ENCODE peak calls at places on chromosomes 11 and 22, in ten cellular contexts. N is cardiac septum; A is NCI-H748 treated with DMSO at 0.1 percent for 48 hours; U is B cell; O is mesenteric fat pad; Q is NCI-H1092; X is fibroblast of pulmonary artery; C is sigmoid colon; S is naive thymus-derived CD8-positive, alpha-beta T cell; R is activated T-cell treated with anti-CD3 and anti-CD28 coated beads for 1 hour. B is an unnamed sample.

GRCh38 chr22:21015051-21016006 is at the start of gene P2RX6:
- DNase-seq in N (no peak), A (no peak), U (no peak), O (no peak), Q (no peak), X (no peak), C (no peak), S (peak), R (no peak), B (no peak)

GRCh38 chr11:79236541-79236971 is 204.3 kb downstream of the TENM4 start:
- DNase-seq in N (peak), A (no peak), U (no peak), O (no peak), Q (no peak), X (peak), C (no peak), S (no peak), R (no peak), B (no peak)

GRCh38 chr11:116856423-116856822 is 19.0 kb upstream of the APOA1 start:
- DNase-seq in N (no peak), A (no peak), U (no peak), O (no peak), Q (no peak), X (no peak), C (no peak), S (no peak), R (no peak), B (no peak)

GRCh38 chr11:2885017-2885675 is 429 bp downstream of the CDKN1C start:
- DNase-seq in N (no peak), A (peak), U (no peak), O (no peak), Q (peak), X (peak), C (peak), S (no peak), R (no peak), B (peak)

GRCh38 chr11:36475192-36475591 is 34.9 kb downstream of the TRAF6 start:
- DNase-seq in N (no peak), A (no peak), U (no peak), O (no peak), Q (no peak), X (peak), C (no peak), S (no peak), R (no peak), B (no peak)

GRCh38 chr11:79007811-79008294 is 433.0 kb downstream of the TENM4 start:
- DNase-seq in N (no peak), A (no peak), U (no peak), O (no peak), Q (no peak), X (no peak), C (no peak), S (no peak), R (no peak), B (no peak)

GRCh38 chr22:24134090-24134846 is 47.0 kb upstream of the SUSD2 start:
- DNase-seq in N (no peak), A (no peak), U (peak), O (no peak), Q (no peak), X (no peak), C (no peak), S (peak), R (peak), B (peak)

GRCh38 chr11:125874556-125875124 is 12.8 kb upstream of the HYLS1 start:
- DNase-seq in N (no peak), A (peak), U (peak), O (no peak), Q (peak), X (peak), C (peak), S (peak), R (peak), B (no peak)

GRCh38 chr11:121068787-121069186 is 32.3 kb upstream of the TECTA start:
- DNase-seq in N (no peak), A (no peak), U (no peak), O (no peak), Q (no peak), X (no peak), C (no peak), S (no peak), R (no peak), B (no peak)

GRCh38 chr22:36332623-36333331 is 55.0 kb downstream of the MYH9 start:
- DNase-seq in N (no peak), A (no peak), U (no peak), O (no peak), Q (no peak), X (peak), C (no peak), S (no peak), R (peak), B (no peak)

GRCh38 chr11:35458846-35459245 is 39.5 kb upstream of the SLC1A2 start:
- DNase-seq in N (no peak), A (no peak), U (no peak), O (no peak), Q (no peak), X (no peak), C (no peak), S (no peak), R (no peak), B (no peak)

GRCh38 chr11:64746486-64746885 is 2.5 kb upstream of the RASGRP2 start:
- DNase-seq in N (no peak), A (no peak), U (no peak), O (no peak), Q (no peak), X (no peak), C (no peak), S (no peak), R (no peak), B (no peak)

GRCh38 chr11:77386178-77386577 is 84.7 kb upstream of the GDPD4 start:
- DNase-seq in N (no peak), A (no peak), U (no peak), O (no peak), Q (no peak), X (no peak), C (no peak), S (no peak), R (no peak), B (no peak)

GRCh38 chr11:120516461-120517389 is 5.2 kb downstream of the GRIK4 start:
- DNase-seq in N (peak), A (no peak), U (no peak), O (peak), Q (peak), X (no peak), C (peak), S (no peak), R (no peak), B (no peak)

GRCh38 chr11:19328586-19329311 is 88.0 kb upstream of the E2F8 start:
- DNase-seq in N (no peak), A (no peak), U (no peak), O (no peak), Q (no peak), X (no peak), C (no peak), S (no peak), R (no peak), B (no peak)

GRCh38 chr22:17830041-17830961 is 56.0 kb upstream of the BID start:
- DNase-seq in N (peak), A (peak), U (peak), O (peak), Q (peak), X (peak), C (peak), S (peak), R (peak), B (peak)

B was measured in dorsolateral prefrontal cortex.